ENCODE peak calls at places on chromosomes 4 and X, in seven cellular contexts. One of them, this sample, is unnamed. For H3K4me1, the result is how much of the 10 kb centered on the place peaks cover.

GRCh38 chrX:135484636-135485289 is 35.7 kb upstream of the INTS6L start:
- DNase-seq in endodermal cell: no peak
- DNase-seq in left ventricle myocardium inferior: no peak
- DNase-seq in mammary epithelial cell: peak
- DNase-seq in ovary: no peak
- DNase-seq in upper lobe of left lung: no peak
- DNase-seq in OCI-LY7: peak
- DNase-seq in this sample: no peak

GRCh38 chrX:100880368-100880767 is 6.2 kb upstream of the NOX1 start:
- DNase-seq in endodermal cell: no peak
- DNase-seq in left ventricle myocardium inferior: no peak
- DNase-seq in mammary epithelial cell: no peak
- DNase-seq in ovary: no peak
- DNase-seq in upper lobe of left lung: no peak
- DNase-seq in OCI-LY7: no peak
- DNase-seq in this sample: no peak

GRCh38 chr4:117156806-117157205 is 71.4 kb upstream of the TRAM1L1 start:
- DNase-seq in endodermal cell: no peak
- DNase-seq in left ventricle myocardium inferior: no peak
- DNase-seq in mammary epithelial cell: no peak
- DNase-seq in ovary: no peak
- DNase-seq in upper lobe of left lung: no peak
- DNase-seq in OCI-LY7: no peak
- DNase-seq in this sample: no peak

GRCh38 chrX:44997888-44998287 is 124.9 kb downstream of the KDM6A start:
- DNase-seq in endodermal cell: no peak
- DNase-seq in left ventricle myocardium inferior: no peak
- DNase-seq in mammary epithelial cell: no peak
- DNase-seq in ovary: no peak
- DNase-seq in upper lobe of left lung: no peak
- DNase-seq in OCI-LY7: no peak
- DNase-seq in this sample: no peak

GRCh38 chr4:145937021-145937861 is 1.4 kb downstream of the ZNF827 start:
- DNase-seq in endodermal cell: peak
- DNase-seq in left ventricle myocardium inferior: peak
- DNase-seq in mammary epithelial cell: peak
- DNase-seq in ovary: peak
- DNase-seq in upper lobe of left lung: peak
- DNase-seq in OCI-LY7: peak
- DNase-seq in this sample: peak

GRCh38 chrX:84187501-84188319 is at the start of gene RPS6KA6:
- DNase-seq in endodermal cell: peak
- DNase-seq in left ventricle myocardium inferior: peak
- DNase-seq in mammary epithelial cell: peak
- DNase-seq in ovary: peak
- DNase-seq in upper lobe of left lung: peak
- DNase-seq in OCI-LY7: no peak
- DNase-seq in this sample: no peak

GRCh38 chrX:74179936-74180454 is 124.0 kb upstream of the ZCCHC13 start:
- DNase-seq in endodermal cell: no peak
- DNase-seq in left ventricle myocardium inferior: no peak
- DNase-seq in mammary epithelial cell: no peak
- DNase-seq in ovary: no peak
- DNase-seq in upper lobe of left lung: no peak
- DNase-seq in OCI-LY7: no peak
- DNase-seq in this sample: no peak

GRCh38 chrX:125205084-125205917 is 114.4 kb upstream of the TEX13C start:
- DNase-seq in endodermal cell: peak
- DNase-seq in left ventricle myocardium inferior: peak
- DNase-seq in mammary epithelial cell: peak
- DNase-seq in ovary: peak
- DNase-seq in upper lobe of left lung: peak
- DNase-seq in OCI-LY7: no peak
- DNase-seq in this sample: no peak

GRCh38 chrX:1618689-1619088 is 3.8 kb downstream of the ASMT start:
- DNase-seq in endodermal cell: peak
- DNase-seq in left ventricle myocardium inferior: no peak
- DNase-seq in mammary epithelial cell: no peak
- DNase-seq in ovary: no peak
- DNase-seq in upper lobe of left lung: no peak
- DNase-seq in OCI-LY7: no peak
- DNase-seq in this sample: no peak

GRCh38 chrX:103356897-103357296 is 591 bp downstream of the TCEAL9 start:
- DNase-seq in endodermal cell: peak
- DNase-seq in left ventricle myocardium inferior: peak
- DNase-seq in mammary epithelial cell: no peak
- DNase-seq in ovary: peak
- DNase-seq in upper lobe of left lung: peak
- DNase-seq in OCI-LY7: no peak
- DNase-seq in this sample: no peak

GRCh38 chr4:5890063-5890727 is 2.7 kb downstream of the CRMP1 start:
- DNase-seq in endodermal cell: peak
- DNase-seq in left ventricle myocardium inferior: no peak
- DNase-seq in mammary epithelial cell: no peak
- DNase-seq in ovary: no peak
- DNase-seq in upper lobe of left lung: no peak
- DNase-seq in OCI-LY7: no peak
- DNase-seq in this sample: no peak

GRCh38 chrX:108582151-108582550 is 142.5 kb downstream of the COL4A5 start:
- DNase-seq in endodermal cell: peak
- DNase-seq in left ventricle myocardium inferior: no peak
- DNase-seq in mammary epithelial cell: no peak
- DNase-seq in ovary: no peak
- DNase-seq in upper lobe of left lung: no peak
- DNase-seq in OCI-LY7: no peak
- DNase-seq in this sample: no peak

GRCh38 chrX:75155454-75155829 is 641 bp downstream of the ABCB7 start:
- DNase-seq in endodermal cell: no peak
- DNase-seq in left ventricle myocardium inferior: no peak
- DNase-seq in mammary epithelial cell: peak
- DNase-seq in ovary: no peak
- DNase-seq in upper lobe of left lung: no peak
- DNase-seq in OCI-LY7: peak
- DNase-seq in this sample: no peak

GRCh38 chr4:56240554-56241190 is 146.6 kb downstream of the AASDH start:
- DNase-seq in endodermal cell: no peak
- DNase-seq in left ventricle myocardium inferior: no peak
- DNase-seq in mammary epithelial cell: no peak
- DNase-seq in ovary: no peak
- DNase-seq in upper lobe of left lung: no peak
- DNase-seq in OCI-LY7: no peak
- DNase-seq in this sample: no peak

GRCh38 chr4:56244681-56245080 is 142.6 kb downstream of the AASDH start:
- DNase-seq in endodermal cell: no peak
- DNase-seq in left ventricle myocardium inferior: no peak
- DNase-seq in mammary epithelial cell: no peak
- DNase-seq in ovary: no peak
- DNase-seq in upper lobe of left lung: no peak
- DNase-seq in OCI-LY7: no peak
- DNase-seq in this sample: no peak

GRCh38 chr4:56243107-56243506 is 144.2 kb downstream of the AASDH start:
- DNase-seq in endodermal cell: no peak
- DNase-seq in left ventricle myocardium inferior: no peak
- DNase-seq in mammary epithelial cell: no peak
- DNase-seq in ovary: no peak
- DNase-seq in upper lobe of left lung: no peak
- DNase-seq in OCI-LY7: no peak
- DNase-seq in this sample: no peak

GRCh38 chr4:56238251-56238650 is 149.0 kb downstream of the AASDH start:
- DNase-seq in endodermal cell: no peak
- DNase-seq in left ventricle myocardium inferior: no peak
- DNase-seq in mammary epithelial cell: no peak
- DNase-seq in ovary: no peak
- DNase-seq in upper lobe of left lung: no peak
- DNase-seq in OCI-LY7: no peak
- DNase-seq in this sample: no peak

DNA sequence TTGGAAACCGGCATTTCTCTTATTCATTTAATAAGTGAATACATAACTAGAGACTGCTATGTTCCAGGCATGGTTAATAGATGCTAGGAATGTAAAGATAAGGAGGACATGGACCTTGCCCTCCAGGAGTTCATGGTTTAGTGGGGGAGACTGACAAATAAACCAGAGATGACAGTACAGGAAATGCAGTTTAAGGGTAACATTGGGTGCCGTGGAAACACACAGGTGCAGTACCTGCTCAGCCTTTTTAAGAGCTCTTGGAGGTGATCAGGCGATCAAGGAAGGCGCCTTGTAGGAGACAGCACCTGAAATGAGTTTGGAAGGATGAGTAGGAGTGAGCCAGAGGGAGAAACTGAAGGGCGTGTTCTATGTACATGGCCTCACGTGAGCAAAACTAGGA is 145.8 kb downstream of the AASDH start:
- DNase-seq in endodermal cell: no peak
- DNase-seq in left ventricle myocardium inferior: no peak
- DNase-seq in mammary epithelial cell: no peak
- DNase-seq in ovary: no peak
- DNase-seq in upper lobe of left lung: no peak
- DNase-seq in OCI-LY7: no peak
- DNase-seq in this sample: no peak
- H3K4me1 ChIP-seq in endodermal cell: under half
- H3K4me1 ChIP-seq in left ventricle myocardium inferior: under half
- H3K4me1 ChIP-seq in mammary epithelial cell: under half
- H3K4me1 ChIP-seq in ovary: under half
- H3K4me1 ChIP-seq in upper lobe of left lung: under half
- H3K4me1 ChIP-seq in OCI-LY7: under half
- H3K4me1 ChIP-seq in this sample: under half

GRCh38 chr4:39230462-39230861 is 48.1 kb downstream of the WDR19 start:
- DNase-seq in endodermal cell: no peak
- DNase-seq in left ventricle myocardium inferior: no peak
- DNase-seq in mammary epithelial cell: no peak
- DNase-seq in ovary: no peak
- DNase-seq in upper lobe of left lung: no peak
- DNase-seq in OCI-LY7: no peak
- DNase-seq in this sample: no peak
- TF ChIP-seq CTCF in endodermal cell: no peak
- TF ChIP-seq CTCF in left ventricle myocardium inferior: no peak
- TF ChIP-seq CTCF in mammary epithelial cell: no peak
- TF ChIP-seq CTCF in ovary: no peak
- TF ChIP-seq CTCF in upper lobe of left lung: no peak
- TF ChIP-seq CTCF in OCI-LY7: no peak
- TF ChIP-seq CTCF in this sample: no peak

DNA sequence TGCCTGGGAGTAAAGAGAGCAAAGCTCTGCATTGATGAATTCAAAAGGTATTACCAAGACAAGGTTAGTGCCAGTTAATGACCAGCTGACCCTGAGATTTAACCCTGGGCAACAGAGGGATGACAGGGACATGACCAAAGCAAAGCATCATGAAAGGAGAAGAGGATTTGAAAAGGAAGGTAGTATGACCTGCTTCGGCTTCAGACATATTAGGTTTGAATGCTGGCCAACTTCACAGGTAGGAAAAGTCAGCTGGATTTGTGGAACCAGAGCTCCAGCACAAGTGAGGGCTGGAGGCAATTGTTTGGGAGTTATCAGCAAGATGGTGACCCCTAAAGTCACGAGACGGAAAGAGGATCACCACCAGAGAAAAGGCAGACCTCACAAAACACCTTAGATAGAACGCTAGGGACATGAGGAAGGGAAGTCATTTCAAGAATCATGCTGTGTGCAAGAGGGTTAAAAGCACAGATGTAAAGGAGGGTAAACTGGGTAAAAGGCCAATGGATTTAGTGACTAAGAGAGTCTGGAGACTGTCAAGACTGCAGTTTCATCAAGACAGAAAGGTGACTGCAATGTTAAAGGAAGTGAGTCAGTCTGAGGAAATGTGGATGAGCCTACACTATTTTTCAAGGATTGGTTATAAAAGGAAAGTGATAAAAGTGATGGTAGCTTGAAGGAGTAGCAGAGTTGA is 45.6 kb downstream of the SH3RF1 start:
- DNase-seq in endodermal cell: no peak
- DNase-seq in left ventricle myocardium inferior: no peak
- DNase-seq in mammary epithelial cell: peak
- DNase-seq in ovary: no peak
- DNase-seq in upper lobe of left lung: no peak
- DNase-seq in OCI-LY7: no peak
- DNase-seq in this sample: no peak
- H3K4me1 ChIP-seq in endodermal cell: under half
- H3K4me1 ChIP-seq in left ventricle myocardium inferior: under half
- H3K4me1 ChIP-seq in mammary epithelial cell: half or more
- H3K4me1 ChIP-seq in ovary: under half
- H3K4me1 ChIP-seq in upper lobe of left lung: under half
- H3K4me1 ChIP-seq in OCI-LY7: under half
- H3K4me1 ChIP-seq in this sample: under half

GRCh38 chrX:25130619-25131018 is 114.9 kb upstream of the ARX start:
- DNase-seq in endodermal cell: no peak
- DNase-seq in left ventricle myocardium inferior: no peak
- DNase-seq in mammary epithelial cell: no peak
- DNase-seq in ovary: no peak
- DNase-seq in upper lobe of left lung: no peak
- DNase-seq in OCI-LY7: no peak
- DNase-seq in this sample: no peak
- TF ChIP-seq CTCF in endodermal cell: no peak
- TF ChIP-seq CTCF in left ventricle myocardium inferior: no peak
- TF ChIP-seq CTCF in mammary epithelial cell: no peak
- TF ChIP-seq CTCF in ovary: no peak
- TF ChIP-seq CTCF in upper lobe of left lung: no peak
- TF ChIP-seq CTCF in OCI-LY7: no peak
- TF ChIP-seq CTCF in this sample: no peak

This sample was measured in ascending aorta.